ENCODE peak calls at places on chromosomes 7 and 10, in five cellular contexts. E is tibial artery, Y is lung, R is GM23338, I is IMR-90. T is an unnamed sample.

GRCh38 chr10:75243426-75243825 is 7.7 kb upstream of the COMTD1 start:
- DNase-seq in E (no peak), Y (no peak), R (no peak), I (no peak), T (no peak)

GRCh38 chr10:25125151-25125550 is 49.6 kb upstream of the GPR158 start:
- DNase-seq in Y (no peak), R (peak), E (no peak), I (no peak), T (no peak)

GRCh38 chr10:104639595-104640338 is 1.3 kb upstream of the SORCS3 start:
- DNase-seq in E (no peak), R (peak), Y (no peak), I (no peak), T (no peak)

GRCh38 chr10:34163075-34163905 is 651.8 kb downstream of the PARD3 start:
- DNase-seq in Y (no peak), R (no peak), E (no peak), I (no peak), T (no peak)

GRCh38 chr10:128001886-128002285 is 95.0 kb downstream of the PTPRE start:
- DNase-seq in R (no peak), E (no peak), I (no peak), Y (no peak), T (no peak)

GRCh38 chr10:31660301-31660700 is 268.3 kb downstream of the ARHGAP12 start:
- DNase-seq in Y (no peak), I (no peak), R (no peak), E (no peak), T (no peak)

GRCh38 chr10:60521974-60522405 is 132.3 kb upstream of the ANK3 start:
- DNase-seq in R (peak), E (no peak), I (peak), Y (no peak), T (no peak)

GRCh38 chr7:24888653-24889052 is 91.3 kb downstream of the OSBPL3 start:
- DNase-seq in E (no peak), Y (no peak), R (no peak), I (no peak), T (no peak)

GRCh38 chr7:22121702-22122474 is 176.2 kb upstream of the CDCA7L start:
- DNase-seq in R (no peak), I (peak), E (peak), Y (no peak), T (no peak)

GRCh38 chr7:66727058-66727457 is 13.5 kb upstream of the RABGEF1 start:
- DNase-seq in R (no peak), Y (no peak), E (no peak), I (no peak), T (no peak)

GRCh38 chr10:120017731-120018130 is 125.2 kb downstream of the SEC23IP start:
- DNase-seq in I (no peak), E (no peak), Y (no peak), R (no peak), T (no peak)

GRCh38 chr7:151008143-151008510 is 16.2 kb downstream of the ATG9B start:
- DNase-seq in Y (no peak), R (no peak), I (no peak), E (no peak), T (no peak)

GRCh38 chr10:70809011-70809611 is 6.6 kb upstream of the SGPL1 start:
- DNase-seq in Y (no peak), E (no peak), R (no peak), I (no peak), T (no peak)

GRCh38 chr7:72919256-72919775 is 5.6 kb upstream of the POM121 start:
- DNase-seq in E (no peak), R (no peak), I (no peak), Y (no peak), T (no peak)

GRCh38 chr7:134367956-134368749 is 51.4 kb upstream of the SLC35B4 start:
- DNase-seq in R (no peak), Y (no peak), E (no peak), I (no peak), T (no peak)

GRCh38 chr7:132881317-132881716 is 200.6 kb downstream of the CHCHD3 start:
- DNase-seq in R (no peak), I (no peak), Y (no peak), E (no peak), T (no peak)

GRCh38 chr10:132590752-132591121 is 53.1 kb downstream of the INPP5A start:
- DNase-seq in I (no peak), R (no peak), Y (no peak), E (no peak), T (no peak)

GRCh38 chr10:132589015-132589414 is 51.4 kb downstream of the INPP5A start:
- DNase-seq in E (no peak), I (no peak), Y (no peak), R (no peak), T (no peak)

GRCh38 chr10:132590094-132590751 is 52.6 kb downstream of the INPP5A start:
- DNase-seq in Y (no peak), I (no peak), E (no peak), R (no peak), T (no peak)

GRCh38 chr10:132588301-132589013 is 50.9 kb downstream of the INPP5A start:
- DNase-seq in I (no peak), R (no peak), E (no peak), Y (peak), T (no peak)

GRCh38 chr10:132589681-132590080 is 52.1 kb downstream of the INPP5A start:
- DNase-seq in Y (no peak), R (no peak), E (no peak), I (no peak), T (no peak)
- H3K27ac ChIP-seq in Y (peak), R (no peak), E (peak), I (no peak), T (no peak)

GRCh38 chr7:40847921-40848320 is 713.1 kb downstream of the SUGCT start:
- DNase-seq in R (no peak), I (no peak), Y (no peak), E (no peak), T (no peak)

GRCh38 chr7:40845959-40846358 is 711.2 kb downstream of the SUGCT start:
- DNase-seq in Y (no peak), I (no peak), E (no peak), R (no peak), T (no peak)

GRCh38 chr7:40851001-40851400 is 716.2 kb downstream of the SUGCT start:
- DNase-seq in I (no peak), Y (no peak), R (no peak), E (no peak), T (no peak)

GRCh38 chr7:40848541-40849221 is 713.9 kb downstream of the SUGCT start:
- DNase-seq in R (no peak), Y (no peak), E (no peak), I (peak), T (no peak)

DNA sequence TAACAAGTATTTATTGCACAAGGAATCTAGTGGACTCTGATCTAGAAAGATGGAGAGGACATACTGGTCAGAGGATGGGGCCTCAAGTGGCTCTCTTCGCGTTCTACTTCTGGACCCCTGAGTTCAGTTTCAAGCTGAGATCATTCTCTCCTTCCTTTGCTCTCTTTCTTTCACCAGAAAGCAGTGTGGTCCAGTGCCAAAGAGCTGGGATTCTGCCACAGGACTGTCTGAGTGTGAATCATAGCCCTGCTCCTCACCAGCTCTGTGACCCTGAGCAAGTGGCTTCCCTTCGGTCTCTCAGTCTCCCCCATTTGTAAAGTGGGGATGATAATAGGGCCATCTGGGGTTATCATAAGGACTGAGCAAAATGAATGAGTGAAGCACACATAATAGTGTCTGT is 715.2 kb downstream of the SUGCT start:
- DNase-seq in I (peak), E (no peak), R (no peak), Y (no peak), T (no peak)
- H3K27ac ChIP-seq in I (no peak), E (peak), R (no peak), Y (no peak), T (no peak)

GRCh38 chr10:97321032-97321806 is 2.1 kb downstream of the FRAT1 start:
- DNase-seq in Y (peak), I (no peak), R (peak), E (peak), T (no peak)
- H3K27ac ChIP-seq in Y (peak), I (no peak), R (no peak), E (no peak), T (no peak)

DNA sequence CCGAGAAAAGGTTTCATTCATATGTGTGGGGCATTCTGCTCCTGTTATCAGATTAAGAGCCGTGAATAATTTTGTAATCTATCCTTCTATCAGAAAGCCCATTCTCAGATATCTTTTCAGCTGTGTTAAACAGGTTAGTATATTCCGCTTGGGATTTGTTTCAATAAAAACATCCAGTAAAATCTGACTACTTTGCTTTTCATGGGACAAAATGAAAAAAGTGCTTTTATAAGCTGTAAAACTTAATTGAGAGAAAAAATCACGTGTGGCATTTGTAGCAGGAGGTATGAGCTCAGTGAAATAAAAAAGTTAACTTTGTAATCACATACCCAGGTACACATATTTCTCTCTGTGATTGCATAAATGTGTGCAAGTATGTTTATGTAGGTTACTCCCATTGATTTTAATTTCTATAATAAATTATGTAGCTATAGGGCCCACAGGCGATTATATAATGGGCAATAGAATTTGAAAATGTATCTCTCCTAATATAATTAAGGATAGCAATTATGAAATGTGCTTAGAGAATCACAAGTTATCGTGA is 3.9 kb downstream of the MET start:
- DNase-seq in E (no peak), I (no peak), R (no peak), Y (no peak), T (no peak)
- H3K27ac ChIP-seq in E (no peak), I (no peak), R (no peak), Y (no peak), T (peak)

DNA sequence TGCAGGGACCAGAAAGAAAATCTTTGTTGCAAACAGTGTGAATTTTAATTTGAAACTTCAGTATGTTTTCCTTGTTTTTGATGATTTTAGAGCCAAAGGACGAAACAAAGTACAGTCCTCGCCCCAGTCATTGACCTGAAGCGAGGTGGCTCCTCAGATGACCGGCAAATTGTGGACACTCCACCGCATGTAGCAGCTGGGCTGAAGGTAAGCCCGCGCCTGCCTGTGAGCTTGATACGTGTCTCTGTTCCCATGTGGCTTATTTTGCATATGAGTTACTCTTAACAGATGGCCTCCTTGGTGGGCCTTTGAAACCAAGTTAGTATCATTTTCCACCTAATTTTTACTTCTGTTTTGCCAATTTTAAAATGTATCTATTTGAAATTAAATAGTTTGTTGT is 12.3 kb downstream of the RBM17 start:
- DNase-seq in E (no peak), Y (no peak), I (no peak), R (peak), T (no peak)
- H3K27ac ChIP-seq in E (no peak), Y (no peak), I (no peak), R (no peak), T (no peak)

GRCh38 chr10:16674147-16674703 is 143.0 kb downstream of the RSU1 start:
- DNase-seq in R (no peak), I (no peak), Y (no peak), E (no peak), T (no peak)

DNA sequence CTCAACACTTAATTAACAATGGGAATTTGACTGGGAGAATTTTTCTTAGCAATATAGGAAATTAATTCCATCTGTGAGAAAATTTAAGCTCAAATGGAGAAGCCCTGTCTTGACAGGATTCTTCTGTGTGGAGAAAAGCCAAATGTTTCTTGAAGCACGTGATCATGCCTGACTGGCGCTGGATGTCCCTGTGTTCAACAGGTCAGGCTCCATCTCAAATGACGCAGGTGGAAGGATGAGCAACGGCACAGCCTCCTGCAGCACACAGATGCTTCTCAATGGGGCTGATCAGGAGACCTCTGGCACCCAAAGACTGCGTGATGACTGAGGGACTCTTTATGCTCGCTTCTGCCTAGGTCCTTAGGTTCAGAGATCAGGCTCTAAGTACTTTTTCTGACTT is 143.8 kb downstream of the RSU1 start:
- DNase-seq in R (no peak), Y (no peak), I (no peak), E (no peak), T (no peak)
- H3K27ac ChIP-seq in R (no peak), Y (no peak), I (no peak), E (no peak), T (no peak)